ENCODE peak calls at places on chromosome 6, in ten cellular contexts. S is T-cell; Q is IMR-90; C is activated CD8-positive, alpha-beta memory T cell treated with anti-CD3 and anti-CD28 coated beads, Interleukin-2, amount 50 U/mL, for 4 hours; P is Calu3; X is T-helper 2 cell; V is activated T-cell treated with anti-CD3 and anti-CD28 coated beads for 1 hour; J is Ammon's horn; O is activated naive CD4-positive, alpha-beta T cell treated with Interleukin-2 at 50 U/mL for 16 hours; F is hypothalamus. N is an unnamed sample.

GRCh38 chr6:138622967-138623366 is 123.7 kb upstream of the NHSL1 start:
- DNase-seq in S (no peak), Q (no peak), C (no peak), P (no peak), X (no peak), V (no peak), J (no peak), O (no peak), F (no peak), N (no peak)

GRCh38 chr6:6610031-6610591 is 21.6 kb downstream of the LY86 start:
- DNase-seq in S (peak), Q (no peak), C (peak), P (no peak), X (no peak), V (peak), J (peak), O (peak), F (no peak), N (no peak)

GRCh38 chr6:24274441-24275083 is 83.3 kb downstream of the DCDC2 start:
- DNase-seq in S (no peak), Q (peak), C (no peak), P (no peak), X (no peak), V (no peak), J (no peak), O (no peak), F (no peak), N (peak)

GRCh38 chr6:37657117-37657886 is 40.4 kb downstream of the MDGA1 start:
- DNase-seq in S (no peak), Q (peak), C (no peak), P (peak), X (no peak), V (no peak), J (no peak), O (no peak), F (no peak), N (peak)

GRCh38 chr6:161417712-161418457 is 144.0 kb upstream of the AGPAT4 start:
- DNase-seq in S (no peak), Q (peak), C (no peak), P (no peak), X (no peak), V (no peak), J (no peak), O (no peak), F (no peak), N (peak)

GRCh38 chr6:41593451-41594238 is 44.6 kb upstream of the MDFI start:
- DNase-seq in S (no peak), Q (no peak), C (no peak), P (no peak), X (no peak), V (no peak), J (no peak), O (no peak), F (no peak), N (no peak)

GRCh38 chr6:137697267-137697938 is 169.7 kb upstream of the TNFAIP3 start:
- DNase-seq in S (no peak), Q (peak), C (no peak), P (no peak), X (no peak), V (no peak), J (no peak), O (no peak), F (no peak), N (peak)

GRCh38 chr6:94362061-94362864 is 942.9 kb upstream of the EPHA7 start:
- DNase-seq in S (no peak), Q (no peak), C (no peak), P (no peak), X (no peak), V (no peak), J (no peak), O (no peak), F (no peak), N (no peak)

GRCh38 chr6:80132942-80133517 is 26.6 kb downstream of the BCKDHB start:
- DNase-seq in S (no peak), Q (peak), C (peak), P (peak), X (peak), V (peak), J (peak), O (peak), F (no peak), N (peak)

GRCh38 chr6:34792605-34793500 is 970 bp downstream of the BLTP3A start:
- DNase-seq in S (peak), Q (peak), C (no peak), P (peak), X (no peak), V (no peak), J (peak), O (no peak), F (no peak), N (peak)

GRCh38 chr6:151255811-151256210 is 16.0 kb downstream of the AKAP12 start:
- DNase-seq in S (no peak), Q (no peak), C (no peak), P (no peak), X (no peak), V (no peak), J (no peak), O (no peak), F (no peak), N (no peak)

GRCh38 chr6:31655349-31656237 is at the start of gene APOM:
- DNase-seq in S (no peak), Q (no peak), C (no peak), P (no peak), X (no peak), V (no peak), J (no peak), O (no peak), F (no peak), N (no peak)

GRCh38 chr6:128655978-128656498 is 135.6 kb upstream of the PTPRK start:
- DNase-seq in S (no peak), Q (peak), C (no peak), P (peak), X (no peak), V (no peak), J (no peak), O (peak), F (no peak), N (peak)

GRCh38 chr6:47419621-47420020 is 58.0 kb upstream of the CD2AP start:
- DNase-seq in S (no peak), Q (no peak), C (no peak), P (peak), X (no peak), V (no peak), J (no peak), O (no peak), F (no peak), N (peak)

GRCh38 chr6:1334725-1335124 is 22.8 kb downstream of the FOXQ1 start:
- DNase-seq in S (no peak), Q (no peak), C (no peak), P (no peak), X (no peak), V (no peak), J (no peak), O (no peak), F (no peak), N (no peak)

GRCh38 chr6:128570439-128571063 is 50.2 kb upstream of the PTPRK start:
- DNase-seq in S (no peak), Q (no peak), C (no peak), P (peak), X (no peak), V (no peak), J (no peak), O (no peak), F (no peak), N (peak)

GRCh38 chr6:148435386-148435785 is 92.7 kb downstream of the SASH1 start:
- DNase-seq in S (no peak), Q (peak), C (no peak), P (no peak), X (no peak), V (no peak), J (no peak), O (no peak), F (no peak), N (peak)

GRCh38 chr6:14275493-14275851 is 157.9 kb downstream of the CD83 start:
- DNase-seq in S (no peak), Q (peak), C (no peak), P (no peak), X (no peak), V (no peak), J (peak), O (no peak), F (no peak), N (no peak)

GRCh38 chr6:101399627-101399955 is 6.1 kb downstream of the GRIK2 start:
- DNase-seq in S (no peak), Q (no peak), C (no peak), P (no peak), X (no peak), V (no peak), J (no peak), O (no peak), F (no peak), N (no peak)

GRCh38 chr6:75084872-75085381 is 120.9 kb downstream of the COL12A1 start:
- DNase-seq in S (no peak), Q (no peak), C (no peak), P (peak), X (no peak), V (no peak), J (peak), O (no peak), F (no peak), N (no peak)

GRCh38 chr6:52416629-52417151 is 3.5 kb upstream of the EFHC1 start:
- DNase-seq in S (no peak), Q (peak), C (no peak), P (peak), X (no peak), V (no peak), J (peak), O (no peak), F (no peak), N (peak)

GRCh38 chr6:143549221-143549620 is 37.7 kb upstream of the FUCA2 start:
- DNase-seq in S (no peak), Q (no peak), C (no peak), P (no peak), X (no peak), V (no peak), J (no peak), O (no peak), F (no peak), N (no peak)

GRCh38 chr6:157688960-157689599 is 134.0 kb upstream of the SNX9 start:
- DNase-seq in S (no peak), Q (peak), C (no peak), P (peak), X (no peak), V (no peak), J (no peak), O (no peak), F (no peak), N (no peak)

GRCh38 chr6:160300076-160300695 is 41.6 kb upstream of the SLC22A2 start:
- DNase-seq in S (no peak), Q (no peak), C (no peak), P (peak), X (no peak), V (no peak), J (no peak), O (no peak), F (no peak), N (no peak)

GRCh38 chr6:157609556-157609955 is 213.5 kb upstream of the SNX9 start:
- DNase-seq in S (no peak), Q (no peak), C (no peak), P (no peak), X (no peak), V (no peak), J (no peak), O (no peak), F (no peak), N (no peak)

GRCh38 chr6:169449221-169449620 is 195.6 kb upstream of the THBS2 start:
- DNase-seq in S (no peak), Q (no peak), C (no peak), P (no peak), X (no peak), V (no peak), J (no peak), O (no peak), F (no peak), N (no peak)

GRCh38 chr6:56524891-56525703 is 117.6 kb downstream of the DST start:
- DNase-seq in S (no peak), Q (peak), C (no peak), P (no peak), X (no peak), V (no peak), J (peak), O (no peak), F (no peak), N (peak)

GRCh38 chr6:138393871-138394783 is 9.9 kb upstream of the HEBP2 start:
- DNase-seq in S (no peak), Q (no peak), C (no peak), P (no peak), X (no peak), V (no peak), J (no peak), O (no peak), F (no peak), N (no peak)

GRCh38 chr6:138692978-138693909 is 80.3 kb upstream of the CCDC28A start:
- DNase-seq in S (no peak), Q (peak), C (peak), P (peak), X (no peak), V (peak), J (peak), O (peak), F (peak), N (peak)

GRCh38 chr6:116087437-116088027 is 13.1 kb upstream of the NT5DC1 start:
- DNase-seq in S (no peak), Q (peak), C (no peak), P (no peak), X (no peak), V (no peak), J (no peak), O (no peak), F (no peak), N (peak)

GRCh38 chr6:25792016-25792415 is 37.5 kb downstream of the SLC17A4 start:
- DNase-seq in S (no peak), Q (no peak), C (no peak), P (no peak), X (no peak), V (no peak), J (no peak), O (no peak), F (no peak), N (no peak)

GRCh38 chr6:70299456-70299855 is 3.4 kb downstream of the COL9A1 start:
- DNase-seq in S (no peak), Q (peak), C (no peak), P (no peak), X (no peak), V (no peak), J (no peak), O (no peak), F (no peak), N (peak)

GRCh38 chr6:112035446-112035845 is 18.5 kb upstream of the CCN6 start:
- DNase-seq in S (no peak), Q (no peak), C (no peak), P (no peak), X (no peak), V (no peak), J (no peak), O (no peak), F (no peak), N (no peak)

GRCh38 chr6:70849348-70850069 is 107.4 kb downstream of the B3GAT2 start:
- DNase-seq in S (no peak), Q (peak), C (no peak), P (no peak), X (no peak), V (no peak), J (no peak), O (no peak), F (no peak), N (no peak)

GRCh38 chr6:126764696-126765095 is 353.8 kb upstream of the RSPO3 start:
- DNase-seq in S (no peak), Q (no peak), C (no peak), P (no peak), X (no peak), V (no peak), J (no peak), O (no peak), F (no peak), N (no peak)

GRCh38 chr6:160130729-160131484 is 9.3 kb downstream of the SLC22A1 start:
- DNase-seq in S (no peak), Q (no peak), C (no peak), P (no peak), X (no peak), V (no peak), J (no peak), O (no peak), F (no peak), N (no peak)

GRCh38 chr6:49915035-49915434 is 48.7 kb upstream of the CRISP1 start:
- DNase-seq in S (no peak), Q (no peak), C (no peak), P (no peak), X (no peak), V (no peak), J (peak), O (no peak), F (no peak), N (no peak)

GRCh38 chr6:14396826-14397517 is 279.4 kb downstream of the CD83 start:
- DNase-seq in S (no peak), Q (peak), C (no peak), P (no peak), X (no peak), V (no peak), J (no peak), O (no peak), F (no peak), N (peak)